ENCODE peak calls at places on chromosome 22, in four cellular contexts. N, B, V and D are unnamed samples.

GRCh38 chr22:28600546-28601143 is 79.0 kb downstream of the TTC28 start:
- DNase-seq in V (peak), B (no peak), N (no peak), D (no peak)

GRCh38 chr22:44091021-44091721 is 67.1 kb downstream of the PARVB start:
- DNase-seq in B (no peak), N (no peak), V (no peak), D (no peak)

GRCh38 chr22:50699754-50700386 is 27.2 kb downstream of the SHANK3 start:
- DNase-seq in N (no peak), V (no peak), B (peak), D (no peak)

GRCh38 chr22:50673231-50674126 is 856 bp downstream of the SHANK3 start:
- DNase-seq in B (no peak), V (no peak), N (no peak), D (no peak)

GRCh38 chr22:50340157-50340879 is 2.8 kb upstream of the PPP6R2 start:
- DNase-seq in V (no peak), N (no peak), B (no peak), D (no peak)

GRCh38 chr22:28629420-28630184 is 50.0 kb downstream of the TTC28 start:
- DNase-seq in V (peak), N (no peak), B (no peak), D (no peak)

GRCh38 chr22:48407256-48407955 is 1420.3 kb downstream of the BRD1 start:
- DNase-seq in V (no peak), N (no peak), B (no peak), D (no peak)

GRCh38 chr22:25085930-25086901 is 113.4 kb upstream of the CRYBB3 start:
- DNase-seq in V (no peak), N (peak), B (no peak), D (no peak)

GRCh38 chr22:50170453-50171318 is at the start of gene PANX2:
- DNase-seq in B (no peak), N (no peak), V (no peak), D (no peak)

GRCh38 chr22:19448076-19448607 is 631 bp upstream of the C22orf39 start:
- DNase-seq in B (peak), N (no peak), V (peak), D (no peak)

GRCh38 chr22:26767351-26767970 is 110.1 kb downstream of the MIAT start:
- DNase-seq in V (no peak), N (no peak), B (no peak), D (no peak)

GRCh38 chr22:50711446-50712340 is 26.3 kb upstream of the ACR start:
- DNase-seq in V (no peak), B (no peak), N (no peak), D (no peak)

GRCh38 chr22:19718255-19719054 is 4.2 kb downstream of the SEPTIN5 start:
- DNase-seq in V (no peak), N (no peak), B (no peak), D (no peak)

GRCh38 chr22:29343313-29343805 is 27.9 kb upstream of the RASL10A start:
- DNase-seq in B (no peak), V (peak), N (no peak), D (peak)

GRCh38 chr22:28911777-28912669 is 28.7 kb downstream of the ZNRF3 start:
- DNase-seq in V (peak), N (no peak), B (no peak), D (no peak)

GRCh38 chr22:26172389-26172990 is 3.2 kb downstream of the SEZ6L start:
- DNase-seq in B (peak), V (peak), N (no peak), D (peak)

GRCh38 chr22:19641254-19641982 is 72.9 kb upstream of the SEPTIN5 start:
- DNase-seq in V (no peak), N (no peak), B (peak), D (no peak)

GRCh38 chr22:48418831-48419230 is 1408.8 kb downstream of the BRD1 start:
- DNase-seq in B (no peak), N (no peak), V (no peak), D (no peak)

GRCh38 chr22:50621491-50621880 is 6.5 kb downstream of the ARSA start:
- DNase-seq in B (peak), N (no peak), V (no peak), D (no peak)

GRCh38 chr22:50705219-50705691 is 32.6 kb downstream of the SHANK3 start:
- DNase-seq in N (no peak), B (peak), V (peak), D (no peak)

GRCh38 chr22:26433805-26434204 is 4.7 kb downstream of the ASPHD2 start:
- DNase-seq in B (no peak), N (no peak), V (no peak), D (no peak)

GRCh38 chr22:20062766-20063083 is 17.3 kb upstream of the DGCR8 start:
- DNase-seq in N (no peak), V (peak), B (no peak), D (peak)

GRCh38 chr22:24039046-24039445 is 27.9 kb downstream of the CABIN1 start:
- DNase-seq in B (no peak), V (no peak), N (no peak), D (no peak)

GRCh38 chr22:24516301-24516737 is 21.2 kb downstream of the UPB1 start:
- DNase-seq in N (no peak), B (peak), V (peak), D (no peak)

GRCh38 chr22:48301421-48301820 is 1526.3 kb downstream of the BRD1 start:
- DNase-seq in V (no peak), B (no peak), N (no peak), D (no peak)

GRCh38 chr22:44151661-44152060 is 29.1 kb upstream of the PARVG start:
- DNase-seq in B (no peak), N (no peak), V (peak), D (no peak)

GRCh38 chr22:43205261-43205691 is 18.3 kb upstream of the TTLL12 start:
- DNase-seq in B (no peak), N (no peak), V (no peak), D (no peak)

GRCh38 chr22:33247758-33248157 is 189.6 kb upstream of the SYN3 start:
- DNase-seq in B (no peak), N (no peak), V (no peak), D (no peak)

GRCh38 chr22:49798486-49799151 is 29.1 kb downstream of the BRD1 start:
- DNase-seq in N (no peak), V (no peak), B (no peak), D (no peak)

GRCh38 chr22:40507491-40507890 is 129.0 kb downstream of the MRTFA start:
- DNase-seq in N (no peak), V (no peak), B (no peak), D (no peak)

GRCh38 chr22:40502919-40503318 is 132.5 kb downstream of the SGSM3 start:
- DNase-seq in N (no peak), V (no peak), B (no peak), D (no peak)

GRCh38 chr22:40506762-40507161 is 129.8 kb downstream of the MRTFA start:
- DNase-seq in N (no peak), V (no peak), B (no peak), D (no peak)

GRCh38 chr22:40509401-40510134 is 127.0 kb downstream of the MRTFA start:
- DNase-seq in V (peak), N (no peak), B (no peak), D (no peak)

GRCh38 chr22:40504285-40505249 is 132.0 kb downstream of the MRTFA start:
- DNase-seq in B (no peak), V (no peak), N (no peak), D (no peak)
- H3K27ac ChIP-seq in B (no peak), V (no peak), N (peak), D (no peak)

GRCh38 chr22:37896939-37897338 is 9.2 kb upstream of the MICALL1 start:
- DNase-seq in V (no peak), B (no peak), N (no peak), D (no peak)

GRCh38 chr22:37894939-37895670 is 11.0 kb upstream of the MICALL1 start:
- DNase-seq in B (peak), V (no peak), N (no peak), D (no peak)

GRCh38 chr22:37898441-37899181 is 7.5 kb upstream of the MICALL1 start:
- DNase-seq in V (no peak), N (no peak), B (peak), D (no peak)

GRCh38 chr22:37896181-37896592 is 9.9 kb upstream of the MICALL1 start:
- DNase-seq in B (peak), N (no peak), V (peak), D (peak)

DNA sequence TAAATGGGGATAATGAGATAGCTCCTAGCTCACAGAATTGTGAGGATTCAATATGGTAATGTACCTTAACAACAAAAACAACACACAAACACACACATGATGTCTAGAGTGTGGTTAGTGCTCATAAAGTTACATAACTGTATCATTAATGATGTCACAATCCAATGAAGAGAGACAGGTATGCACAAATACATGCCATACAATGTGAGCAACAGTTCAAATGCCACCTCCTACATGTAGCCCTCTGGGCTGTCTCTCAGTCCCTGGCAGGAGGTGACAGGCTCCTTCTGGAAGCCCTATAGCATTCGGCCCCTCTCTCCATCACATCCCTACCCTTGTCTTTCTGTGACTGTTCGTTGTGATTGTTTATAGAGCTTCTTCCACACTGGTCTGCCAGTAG is 8.3 kb upstream of the MICALL1 start:
- DNase-seq in B (no peak), V (no peak), N (no peak), D (no peak)
- H3K27ac ChIP-seq in B (no peak), V (no peak), N (no peak), D (peak)

DNA sequence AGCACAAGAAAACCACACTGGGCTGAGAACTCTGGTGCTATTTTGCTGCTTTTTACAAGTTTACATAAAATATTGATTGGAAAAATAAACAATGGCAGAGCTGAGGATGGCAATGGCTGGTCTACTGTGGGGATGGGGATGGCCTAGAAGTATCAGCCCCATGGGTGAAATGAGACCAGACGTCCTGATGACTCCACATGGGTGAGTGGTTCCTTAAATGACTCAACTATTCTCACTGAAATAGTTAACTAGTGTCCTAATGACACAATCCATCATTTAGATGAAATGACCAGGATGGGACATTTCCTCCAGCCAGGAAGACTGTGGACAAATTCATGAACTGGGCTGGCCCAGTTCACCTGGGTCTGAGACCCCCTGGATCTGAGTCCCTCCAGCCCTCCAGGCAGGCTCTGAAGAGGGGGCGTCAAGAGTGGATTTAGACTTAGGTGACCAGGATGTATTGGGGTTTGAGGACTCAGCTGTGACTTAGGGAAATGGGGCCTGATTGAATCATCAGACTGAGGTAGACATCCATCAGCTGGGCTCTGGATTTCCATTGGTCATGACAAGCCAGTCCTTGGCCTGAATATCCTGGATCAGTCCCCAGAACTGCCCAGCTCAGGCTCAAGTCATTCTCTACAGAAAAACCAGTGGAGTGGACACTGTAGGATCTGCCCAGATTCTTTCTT is 98.2 kb upstream of the IGLL5 start:
- DNase-seq in N (no peak), B (no peak), V (no peak), D (no peak)
- H3K27ac ChIP-seq in N (no peak), B (no peak), V (no peak), D (no peak)

GRCh38 chr22:45290410-45290936 is 5.7 kb downstream of the UPK3A start:
- DNase-seq in N (no peak), B (peak), V (peak), D (no peak)
- H3K27ac ChIP-seq in N (no peak), B (no peak), V (no peak), D (no peak)

DNA sequence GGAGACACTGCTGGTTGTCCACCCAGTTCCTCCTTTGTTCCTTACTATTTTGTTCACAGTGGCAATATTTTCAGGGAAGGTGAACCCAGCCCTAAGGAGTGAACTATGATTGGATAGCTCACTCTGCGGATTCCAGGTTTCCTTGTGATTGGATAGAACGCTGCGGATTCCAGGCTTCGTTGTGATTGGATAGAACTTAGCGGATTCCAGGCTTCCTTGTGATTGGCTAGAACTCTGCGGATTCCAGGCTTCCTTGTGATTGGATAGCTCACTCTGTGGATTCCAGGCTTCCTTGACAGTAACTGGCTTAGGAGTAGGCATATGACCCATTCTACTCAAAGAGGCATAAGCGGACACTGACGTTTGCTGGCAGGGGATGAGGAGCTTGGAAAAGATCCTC is 28.6 kb upstream of the ADA2 start:
- DNase-seq in N (no peak), V (no peak), B (no peak), D (no peak)
- H3K27ac ChIP-seq in N (no peak), V (no peak), B (no peak), D (no peak)

GRCh38 chr22:47110817-47111443 is 348.5 kb downstream of the TBC1D22A start:
- DNase-seq in V (peak), N (no peak), B (no peak), D (no peak)

GRCh38 chr22:47113880-47114415 is 351.5 kb downstream of the TBC1D22A start:
- DNase-seq in V (no peak), N (no peak), B (no peak), D (no peak)

GRCh38 chr22:47111626-47112373 is 349.4 kb downstream of the TBC1D22A start:
- DNase-seq in V (no peak), N (no peak), B (peak), D (no peak)

GRCh38 chr22:47112994-47113879 is 350.8 kb downstream of the TBC1D22A start:
- DNase-seq in N (no peak), B (no peak), V (no peak), D (no peak)

DNA sequence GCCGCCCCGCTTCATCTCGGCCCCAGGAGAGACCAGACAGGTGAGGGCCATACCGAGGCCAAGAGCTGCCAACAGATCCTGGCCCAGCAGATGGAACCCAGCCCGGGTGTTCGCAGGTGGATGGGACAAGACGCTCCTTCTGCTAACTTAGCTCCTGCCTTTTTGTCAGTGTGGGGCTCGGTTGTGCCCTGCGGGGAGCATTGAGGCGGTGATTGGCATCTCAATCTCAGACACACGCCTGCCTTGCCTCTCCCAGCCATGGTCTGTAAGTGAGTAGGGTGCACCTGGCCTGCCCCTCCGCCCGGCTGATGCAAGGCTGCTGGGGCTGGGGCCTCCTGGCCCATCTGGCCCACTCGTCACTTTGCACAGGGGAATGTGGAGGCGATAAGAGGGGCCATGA is 350.1 kb downstream of the TBC1D22A start:
- DNase-seq in N (no peak), V (no peak), B (no peak), D (no peak)
- H3K27ac ChIP-seq in N (no peak), V (no peak), B (no peak), D (no peak)

GRCh38 chr22:35379146-35379993 is 1.5 kb upstream of the HMOX1 start:
- DNase-seq in B (no peak), V (no peak), N (no peak), D (no peak)

GRCh38 chr22:35380013-35380412 is 883 bp upstream of the HMOX1 start:
- DNase-seq in B (no peak), N (no peak), V (peak), D (no peak)

GRCh38 chr22:35380537-35381423 is at the start of gene HMOX1:
- DNase-seq in N (peak), B (peak), V (peak), D (no peak)

GRCh38 chr22:35383679-35384071 is 2.8 kb downstream of the HMOX1 start:
- DNase-seq in B (no peak), V (no peak), N (no peak), D (no peak)

GRCh38 chr22:35381424-35381772 is 502 bp downstream of the HMOX1 start:
- DNase-seq in N (no peak), B (no peak), V (no peak), D (no peak)
- H3K27ac ChIP-seq in N (peak), B (no peak), V (peak), D (peak)

GRCh38 chr22:31736458-31736857 is 13.5 kb downstream of the PRR14L start:
- DNase-seq in B (no peak), V (no peak), N (no peak), D (no peak)
- H3K27ac ChIP-seq in B (no peak), V (no peak), N (no peak), D (no peak)

DNA sequence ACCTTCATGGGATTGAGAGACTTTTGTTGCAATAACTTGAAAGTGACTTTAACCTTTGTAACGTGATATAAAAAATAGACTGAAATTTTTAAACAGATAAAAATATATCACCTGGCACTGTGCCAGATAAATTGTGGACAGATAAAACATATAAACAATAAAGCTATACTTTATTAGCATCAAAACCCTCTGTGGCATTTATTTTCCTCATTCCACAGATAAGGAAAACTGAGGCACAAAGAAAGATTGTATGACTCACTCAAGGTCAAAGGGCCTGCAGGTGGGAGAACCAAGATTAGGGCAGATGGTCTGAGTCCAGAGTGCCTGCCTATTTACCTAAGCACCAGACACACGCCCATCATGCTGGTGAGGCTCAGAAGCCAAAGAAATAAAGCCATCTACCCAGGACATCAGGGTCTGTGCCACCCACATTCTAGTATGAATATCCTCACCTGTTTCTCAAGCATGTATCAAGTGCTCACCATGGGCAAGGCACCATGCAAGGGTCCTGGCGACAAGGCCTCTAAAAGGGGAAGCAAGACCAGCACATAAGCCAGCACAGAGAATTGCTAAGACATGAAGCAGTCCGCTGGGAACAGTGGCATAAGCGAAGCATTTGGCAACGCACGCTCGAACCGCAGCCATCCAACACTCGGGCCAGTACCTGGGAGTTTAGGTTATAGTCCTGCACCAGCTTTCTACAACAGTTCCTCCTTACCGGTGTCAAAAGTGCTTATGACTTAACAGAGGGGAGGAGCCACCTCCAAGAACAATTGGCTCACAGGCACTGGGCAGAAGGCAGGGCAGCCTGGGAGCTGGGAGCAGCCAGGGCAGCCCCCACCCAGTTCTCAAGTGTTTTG is 17.6 kb downstream of the MYH9 start:
- DNase-seq in B (no peak), V (peak), N (no peak), D (no peak)
- H3K27ac ChIP-seq in B (peak), V (peak), N (peak), D (peak)

GRCh38 chr22:41596776-41597634 is 7.4 kb upstream of the PMM1 start:
- DNase-seq in V (peak), B (peak), N (no peak), D (no peak)

GRCh38 chr22:41598891-41599635 is 9.4 kb upstream of the PMM1 start:
- DNase-seq in V (no peak), N (no peak), B (no peak), D (no peak)

GRCh38 chr22:41597635-41597953 is 8.0 kb upstream of the PMM1 start:
- DNase-seq in N (no peak), B (no peak), V (no peak), D (no peak)

GRCh38 chr22:41595703-41596102 is 6.1 kb upstream of the PMM1 start:
- DNase-seq in B (no peak), V (no peak), N (no peak), D (no peak)

GRCh38 chr22:41598081-41598480 is 8.4 kb upstream of the PMM1 start:
- DNase-seq in V (peak), B (no peak), N (no peak), D (peak)
- H3K27ac ChIP-seq in V (peak), B (no peak), N (no peak), D (peak)